ENCODE peak calls at places on chromosomes 7 and 10, in six cellular contexts. One of them, this sample, is unnamed.

GRCh38 chr7:134480730-134481129 is 21.8 kb upstream of the AKR1B1 start:
- DNase-seq in epithelial cell of esophagus: peak
- DNase-seq in small intestine: no peak
- DNase-seq in A549: peak
- DNase-seq in AML-193: no peak
- DNase-seq in GM20000: no peak
- DNase-seq in this sample: no peak

GRCh38 chr7:45584261-45585210 is 10.4 kb downstream of the ADCY1 start:
- DNase-seq in epithelial cell of esophagus: no peak
- DNase-seq in small intestine: no peak
- DNase-seq in A549: no peak
- DNase-seq in AML-193: no peak
- DNase-seq in GM20000: no peak
- DNase-seq in this sample: no peak

GRCh38 chr10:27912241-27912640 is 86.6 kb downstream of the ODAD2 start:
- DNase-seq in epithelial cell of esophagus: no peak
- DNase-seq in small intestine: no peak
- DNase-seq in A549: no peak
- DNase-seq in AML-193: no peak
- DNase-seq in GM20000: no peak
- DNase-seq in this sample: no peak

GRCh38 chr10:122939819-122940543 is 14.0 kb downstream of the C10orf88 start:
- DNase-seq in epithelial cell of esophagus: no peak
- DNase-seq in small intestine: no peak
- DNase-seq in A549: no peak
- DNase-seq in AML-193: no peak
- DNase-seq in GM20000: no peak
- DNase-seq in this sample: no peak

GRCh38 chr7:131521651-131522163 is 34.7 kb downstream of the PODXL start:
- DNase-seq in epithelial cell of esophagus: peak
- DNase-seq in small intestine: peak
- DNase-seq in A549: peak
- DNase-seq in AML-193: no peak
- DNase-seq in GM20000: no peak
- DNase-seq in this sample: no peak

GRCh38 chr7:100972002-100972347 is 2.6 kb downstream of the MUC12 start:
- DNase-seq in epithelial cell of esophagus: no peak
- DNase-seq in small intestine: no peak
- DNase-seq in A549: no peak
- DNase-seq in AML-193: no peak
- DNase-seq in GM20000: no peak
- DNase-seq in this sample: no peak

GRCh38 chr7:79854621-79855020 is 280.0 kb upstream of the GNAI1 start:
- DNase-seq in epithelial cell of esophagus: no peak
- DNase-seq in small intestine: no peak
- DNase-seq in A549: no peak
- DNase-seq in AML-193: no peak
- DNase-seq in GM20000: no peak
- DNase-seq in this sample: no peak

GRCh38 chr10:81820418-81820817 is 54.6 kb upstream of the NRG3 start:
- DNase-seq in epithelial cell of esophagus: peak
- DNase-seq in small intestine: no peak
- DNase-seq in A549: peak
- DNase-seq in AML-193: peak
- DNase-seq in GM20000: no peak
- DNase-seq in this sample: no peak

GRCh38 chr10:86291616-86292340 is 74.8 kb downstream of the GRID1 start:
- DNase-seq in epithelial cell of esophagus: no peak
- DNase-seq in small intestine: no peak
- DNase-seq in A549: no peak
- DNase-seq in AML-193: no peak
- DNase-seq in GM20000: no peak
- DNase-seq in this sample: no peak

GRCh38 chr10:117320050-117320665 is 55.1 kb downstream of the PDZD8 start:
- DNase-seq in epithelial cell of esophagus: peak
- DNase-seq in small intestine: no peak
- DNase-seq in A549: peak
- DNase-seq in AML-193: peak
- DNase-seq in GM20000: peak
- DNase-seq in this sample: no peak

GRCh38 chr10:101226506-101226887 is 2.8 kb downstream of the LBX1 start:
- DNase-seq in epithelial cell of esophagus: no peak
- DNase-seq in small intestine: no peak
- DNase-seq in A549: no peak
- DNase-seq in AML-193: no peak
- DNase-seq in GM20000: peak
- DNase-seq in this sample: no peak

GRCh38 chr10:3976171-3976570 is 191.2 kb upstream of the KLF6 start:
- DNase-seq in epithelial cell of esophagus: no peak
- DNase-seq in small intestine: no peak
- DNase-seq in A549: no peak
- DNase-seq in AML-193: no peak
- DNase-seq in GM20000: no peak
- DNase-seq in this sample: no peak

GRCh38 chr7:151244871-151245346 is 3.6 kb downstream of the SMARCD3 start:
- DNase-seq in epithelial cell of esophagus: no peak
- DNase-seq in small intestine: no peak
- DNase-seq in A549: no peak
- DNase-seq in AML-193: no peak
- DNase-seq in GM20000: peak
- DNase-seq in this sample: no peak

GRCh38 chr10:124705817-124706461 is 38.2 kb downstream of the FAM53B start:
- DNase-seq in epithelial cell of esophagus: no peak
- DNase-seq in small intestine: no peak
- DNase-seq in A549: peak
- DNase-seq in AML-193: no peak
- DNase-seq in GM20000: no peak
- DNase-seq in this sample: no peak

GRCh38 chr7:157759246-157759805 is 422.5 kb downstream of the DNAJB6 start:
- DNase-seq in epithelial cell of esophagus: no peak
- DNase-seq in small intestine: no peak
- DNase-seq in A549: no peak
- DNase-seq in AML-193: no peak
- DNase-seq in GM20000: no peak
- DNase-seq in this sample: no peak

This sample was measured in HL-60.